ENCODE peak calls at places on chromosomes 2 and 18, in six cellular contexts. F is A549, G is HepG2, W is IMR-90, K is K562, R is GM12878. O is an unnamed sample.
A peak's percentile ranks its signal among the peaks of the same experiment; 100 is the strongest.

GRCh38 chr2:238585836-238586821 is 159.4 kb downstream of the ASB1 start:
- DNase-seq in F (no peak), G (no peak), W (no peak), K (no peak), R (no peak), O (no peak)

GRCh38 chr2:31240406-31241365 is 6.7 kb downstream of the EHD3 start:
- DNase-seq in F (no peak), G (no peak), W (no peak), K (no peak), R (no peak), O (no peak)

GRCh38 chr2:238261718-238262375 is 22.0 kb upstream of the HES6 start:
- DNase-seq in F (no peak), G (no peak), W (no peak), K (no peak), R (no peak), O (no peak)

GRCh38 chr2:229996320-229996719 is 72.4 kb downstream of the SLC16A14 start:
- DNase-seq in F (no peak), G (no peak), W (no peak), K (no peak), R (no peak), O (no peak)

GRCh38 chr2:2809771-2810170 is 478.7 kb upstream of the MYT1L start:
- DNase-seq in F (no peak), G (no peak), W (no peak), K (no peak), R (no peak), O (no peak)

GRCh38 chr2:67399831-67400489 is 2.8 kb downstream of the ETAA1 start:
- DNase-seq in F (peak; percentile 17), G (no peak), W (peak; percentile 70), K (no peak), R (no peak), O (no peak)

GRCh38 chr18:28407681-28408080 is 230.8 kb upstream of the CDH2 start:
- DNase-seq in F (no peak), G (no peak), W (no peak), K (no peak), R (no peak), O (no peak)

GRCh38 chr2:127647242-127648190 is 1.6 kb downstream of the GPR17 start:
- DNase-seq in F (no peak), G (no peak), W (peak; percentile 25), K (no peak), R (no peak), O (no peak)

GRCh38 chr18:46073474-46074331 is 1.6 kb upstream of the PSTPIP2 start:
- DNase-seq in F (peak; percentile 55), G (peak; percentile 62), W (peak; percentile 69), K (peak; percentile 44), R (no peak), O (no peak)

GRCh38 chr2:189676471-189676870 is 2.0 kb downstream of the ANKAR start:
- DNase-seq in F (no peak), G (no peak), W (peak; percentile 61), K (no peak), R (no peak), O (no peak)

GRCh38 chr2:130912471-130912870 is 75.8 kb downstream of the ARHGEF4 start:
- DNase-seq in F (no peak), G (no peak), W (no peak), K (no peak), R (no peak), O (no peak)

GRCh38 chr2:130908832-130909231 is 72.1 kb downstream of the ARHGEF4 start:
- DNase-seq in F (no peak), G (no peak), W (no peak), K (no peak), R (no peak), O (no peak)

GRCh38 chr2:130911996-130912395 is 75.3 kb downstream of the ARHGEF4 start:
- DNase-seq in F (no peak), G (no peak), W (no peak), K (no peak), R (no peak), O (no peak)

GRCh38 chr2:130911482-130911881 is 74.8 kb downstream of the ARHGEF4 start:
- DNase-seq in F (no peak), G (no peak), W (no peak), K (no peak), R (no peak), O (no peak)

DNA sequence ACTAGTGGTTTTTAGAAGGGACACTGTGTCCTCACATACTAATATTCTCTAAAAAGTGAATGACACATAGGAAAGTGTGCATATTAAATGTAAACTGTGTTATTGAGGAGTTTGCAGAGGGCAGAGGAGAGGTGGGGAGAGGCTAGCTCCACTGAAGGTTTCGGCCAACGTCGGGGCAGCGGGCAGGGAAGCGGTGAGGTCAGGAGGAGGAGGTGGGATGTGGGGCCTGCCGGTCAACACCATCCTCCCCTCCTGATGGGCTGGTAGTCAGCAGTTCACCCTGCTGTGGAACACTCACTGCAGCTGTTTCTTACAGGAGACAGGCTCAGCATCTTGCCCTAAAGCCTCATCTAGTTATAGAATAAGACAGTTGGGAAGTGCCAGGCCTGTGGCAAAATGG is 74.2 kb downstream of the ARHGEF4 start:
- DNase-seq in F (no peak), G (no peak), W (no peak), K (no peak), R (no peak), O (no peak)
- TF ChIP-seq BHLHE40 in F (no peak), G (no peak), W (no peak), K (no peak), R (no peak), O (no peak)

DNA sequence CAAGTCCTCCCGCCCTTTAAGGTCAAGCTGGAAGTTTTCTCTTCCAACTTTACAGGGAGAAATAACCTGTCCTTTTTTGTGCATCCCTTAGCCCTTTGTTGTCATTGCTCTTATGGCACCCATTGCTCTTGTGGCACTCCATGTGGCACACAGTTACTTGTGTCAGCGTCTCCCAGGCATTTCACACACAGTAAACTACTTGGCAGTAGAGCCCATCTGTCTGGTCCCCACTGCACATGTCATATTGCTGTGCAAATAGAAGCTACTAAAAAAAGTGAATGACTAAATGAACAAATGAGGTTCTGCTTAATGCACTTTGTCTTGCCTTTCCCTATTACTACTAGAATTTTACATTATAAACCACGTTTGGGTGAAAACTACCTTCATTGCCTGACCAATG is 149.3 kb downstream of the EML6 start:
- DNase-seq in F (no peak), G (no peak), W (no peak), K (no peak), R (no peak), O (no peak)
- TF ChIP-seq BHLHE40 in F (no peak), G (no peak), W (no peak), K (no peak), R (no peak), O (no peak)

GRCh38 chr18:48866028-48866733 is 84.6 kb downstream of the SMAD7 start:
- DNase-seq in F (no peak), G (no peak), W (peak; percentile 85), K (no peak), R (no peak), O (no peak)
- TF ChIP-seq BHLHE40 in F (no peak), G (no peak), W (no peak), K (no peak), R (no peak), O (no peak)

GRCh38 chr2:36362291-36362690 is 6.7 kb downstream of the CRIM1 start:
- DNase-seq in F (no peak), G (no peak), W (peak; percentile 79), K (no peak), R (no peak), O (no peak)
- TF ChIP-seq BHLHE40 in F (no peak), G (no peak), W (no peak), K (no peak), R (no peak), O (no peak)

DNA sequence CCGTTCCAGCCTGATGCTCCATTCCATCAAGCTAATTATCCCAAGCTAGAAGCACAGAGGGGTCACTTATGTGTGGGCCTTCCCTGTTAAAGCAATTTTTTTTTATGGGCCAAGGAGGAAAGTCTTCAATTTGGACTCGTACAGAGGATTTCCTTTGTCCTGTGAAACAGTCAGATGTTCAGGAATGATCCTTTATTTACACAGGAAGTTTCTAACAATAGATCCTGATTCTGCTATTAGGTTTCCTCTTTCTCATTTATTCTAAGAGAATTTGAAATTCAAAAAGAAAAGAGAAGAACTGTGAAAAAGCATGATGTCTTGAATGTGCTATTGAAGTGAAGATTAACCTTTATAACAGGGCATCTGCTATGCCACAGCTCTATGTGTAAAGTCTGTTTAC is 105.3 kb upstream of the FAM98A start:
- DNase-seq in F (no peak), G (no peak), W (no peak), K (no peak), R (no peak), O (no peak)
- TF ChIP-seq BHLHE40 in F (no peak), G (no peak), W (no peak), K (no peak), R (no peak), O (no peak)

DNA sequence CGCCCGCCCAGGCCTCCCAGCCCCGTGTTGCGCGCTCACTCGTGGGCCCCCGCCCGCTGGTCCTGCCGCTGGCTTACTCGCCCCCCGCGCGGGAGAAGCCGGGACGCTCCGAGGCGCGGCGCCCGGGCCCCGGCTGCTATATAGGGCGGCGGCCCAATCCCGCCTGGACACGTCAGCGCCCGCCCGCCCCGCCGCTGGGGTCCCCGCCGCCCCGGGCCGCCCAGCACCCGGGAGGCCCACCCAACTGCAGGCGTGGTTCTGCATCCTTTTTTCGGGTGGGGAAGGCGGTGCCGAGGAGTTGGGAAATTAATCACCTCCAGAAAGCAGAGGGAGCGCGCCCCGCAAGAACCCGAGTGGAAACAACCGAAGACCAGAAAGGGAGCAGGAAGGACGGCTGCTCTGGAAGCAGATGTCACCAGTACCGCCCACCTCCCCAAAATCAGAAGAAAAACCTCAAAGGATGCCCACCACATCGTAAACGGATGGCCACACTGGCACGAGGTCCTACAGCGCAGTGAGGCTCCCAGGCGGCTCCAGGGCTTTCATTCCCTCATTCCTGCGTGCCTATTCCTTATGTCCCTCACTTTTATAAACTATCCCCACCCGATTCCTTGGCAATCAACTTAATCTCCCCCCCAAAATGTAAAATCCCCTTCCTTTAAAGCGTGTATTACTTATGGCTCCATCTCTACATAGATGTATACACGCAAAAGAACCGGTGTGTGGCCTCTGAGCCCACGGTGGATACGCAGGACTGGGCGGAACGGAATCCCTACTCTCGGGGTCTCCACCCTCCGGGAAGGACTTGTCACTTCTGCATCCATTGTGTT is 42.5 kb downstream of the HDLBP start:
- DNase-seq in F (peak; percentile 18), G (no peak), W (peak; percentile 59), K (peak; percentile 73), R (no peak), O (peak; percentile 60)
- TF ChIP-seq BHLHE40 in F (no peak), G (no peak), W (no peak), K (no peak), R (no peak), O (no peak)

O was measured in HEK293T.